ENCODE peak calls at places on chromosomes 5 and 9, in five cellular contexts. R, S, W, Q and T are unnamed samples.
A peak's percentile ranks its signal among the peaks of the same experiment; 100 is the strongest.

GRCh38 chr5:73066466-73066865 is 53.9 kb upstream of the TMEM171 start:
- DNase-seq in R (no peak), S (no peak), W (no peak), Q (peak; percentile 33), T (no peak)

GRCh38 chr9:6153425-6153824 is 62.2 kb upstream of the IL33 start:
- DNase-seq in R (no peak), S (no peak), W (no peak), Q (no peak), T (no peak)

GRCh38 chr9:4537581-4537980 is 47.3 kb downstream of the SLC1A1 start:
- DNase-seq in R (no peak), S (no peak), W (no peak), Q (no peak), T (no peak)

GRCh38 chr5:79235578-79236363 is at the start of gene JMY:
- DNase-seq in R (peak; percentile 8), S (peak; percentile 94), W (peak; percentile 85), Q (no peak), T (peak; percentile 55)

GRCh38 chr5:149317281-149318048 is 27.8 kb upstream of the GRPEL2 start:
- DNase-seq in R (no peak), S (peak; percentile 49), W (peak; percentile 52), Q (no peak), T (no peak)

GRCh38 chr9:23050548-23050947 is 603.9 kb downstream of the DMRTA1 start:
- DNase-seq in R (no peak), S (no peak), W (no peak), Q (no peak), T (no peak)

GRCh38 chr5:59548807-59549357 is 344.6 kb downstream of the PDE4D start:
- DNase-seq in R (no peak), S (no peak), W (peak; percentile 10), Q (no peak), T (peak; percentile 30)

GRCh38 chr5:139969318-139969717 is 73.8 kb downstream of the NRG2 start:
- DNase-seq in R (no peak), S (no peak), W (no peak), Q (no peak), T (no peak)

GRCh38 chr5:141618030-141618803 is 583 bp downstream of the DIAPH1 start:
- DNase-seq in R (no peak), S (peak; percentile 73), W (peak; percentile 58), Q (no peak), T (peak; percentile 10)

GRCh38 chr9:117800389-117800788 is 96.2 kb downstream of the TLR4 start:
- DNase-seq in R (no peak), S (no peak), W (no peak), Q (no peak), T (no peak)

GRCh38 chr5:75355236-75355635 is 18.2 kb downstream of the HMGCR start:
- DNase-seq in R (no peak), S (no peak), W (no peak), Q (no peak), T (no peak)

GRCh38 chr5:61866930-61867329 is 439.1 kb upstream of the KIF2A start:
- DNase-seq in R (no peak), S (no peak), W (no peak), Q (no peak), T (no peak)

GRCh38 chr9:107039546-107039945 is 176.6 kb downstream of the ZNF462 start:
- DNase-seq in R (no peak), S (no peak), W (no peak), Q (peak; percentile 52), T (no peak)

GRCh38 chr5:54013556-54014157 is 296.7 kb downstream of the ARL15 start:
- DNase-seq in R (peak; percentile 87), S (no peak), W (no peak), Q (peak; percentile 46), T (no peak)

GRCh38 chr5:1412163-1412562 is 33.1 kb downstream of the SLC6A3 start:
- DNase-seq in R (no peak), S (no peak), W (no peak), Q (no peak), T (no peak)

GRCh38 chr5:76580983-76581382 is 42.2 kb downstream of the F2RL2 start:
- DNase-seq in R (no peak), S (no peak), W (no peak), Q (no peak), T (no peak)

GRCh38 chr5:91177085-91177484 is 206.0 kb downstream of the ARRDC3 start:
- DNase-seq in R (no peak), S (no peak), W (no peak), Q (no peak), T (no peak)

GRCh38 chr5:140557965-140558364 is 692 bp upstream of the SRA1 start:
- DNase-seq in R (no peak), S (no peak), W (no peak), Q (no peak), T (no peak)

GRCh38 chr5:41817625-41818301 is 52.5 kb downstream of the OXCT1 start:
- DNase-seq in R (no peak), S (no peak), W (no peak), Q (no peak), T (no peak)

GRCh38 chr5:54990751-54991349 is 5.5 kb upstream of the ESM1 start:
- DNase-seq in R (no peak), S (no peak), W (no peak), Q (peak; percentile 78), T (no peak)

GRCh38 chr5:6175172-6175855 is 203.0 kb downstream of the MED10 start:
- DNase-seq in R (no peak), S (no peak), W (no peak), Q (no peak), T (no peak)

GRCh38 chr9:78253285-78253684 is 17.4 kb downstream of the CEP78 start:
- DNase-seq in R (no peak), S (no peak), W (no peak), Q (no peak), T (no peak)

GRCh38 chr9:35603506-35603985 is 1.5 kb upstream of the TESK1 start:
- DNase-seq in R (no peak), S (no peak), W (no peak), Q (peak; percentile 57), T (no peak)

GRCh38 chr5:34563951-34564705 is 92.0 kb upstream of the RAI14 start:
- DNase-seq in R (no peak), S (peak; percentile 35), W (no peak), Q (no peak), T (no peak)

GRCh38 chr9:35519697-35520403 is 29.9 kb downstream of the RUSC2 start:
- DNase-seq in R (no peak), S (no peak), W (no peak), Q (no peak), T (no peak)

GRCh38 chr5:10521466-10522223 is 42.2 kb upstream of the ANKRD33B start:
- DNase-seq in R (no peak), S (no peak), W (no peak), Q (no peak), T (no peak)

GRCh38 chr5:172479034-172479783 is 24.9 kb upstream of the SH3PXD2B start:
- DNase-seq in R (no peak), S (peak; percentile 95), W (peak; percentile 84), Q (peak; percentile 36), T (peak; percentile 50)

GRCh38 chr5:141848771-141849370 is 29.3 kb downstream of the PCDH1 start:
- DNase-seq in R (no peak), S (no peak), W (peak; percentile 45), Q (no peak), T (no peak)

GRCh38 chr5:74895906-74896305 is 29.7 kb upstream of the FAM169A start:
- DNase-seq in R (no peak), S (no peak), W (no peak), Q (peak; percentile 59), T (no peak)

GRCh38 chr5:85663708-85664031 is 954.1 kb upstream of the COX7C start:
- DNase-seq in R (no peak), S (no peak), W (no peak), Q (no peak), T (no peak)

GRCh38 chr9:120875954-120876841 is 790 bp downstream of the PHF19 start:
- DNase-seq in R (peak; percentile 80), S (peak; percentile 70), W (peak; percentile 87), Q (peak; percentile 19), T (peak; percentile 44)

GRCh38 chr5:169796731-169797130 is 159.7 kb downstream of the DOCK2 start:
- DNase-seq in R (no peak), S (no peak), W (no peak), Q (no peak), T (no peak)

GRCh38 chr9:134455951-134456739 is 129.9 kb downstream of the RXRA start:
- DNase-seq in R (no peak), S (no peak), W (no peak), Q (peak; percentile 97), T (peak; percentile 5)